ENCODE peak calls at places on chromosomes 5 and 9, in ten cellular contexts. One of them, this sample, is unnamed.

GRCh38 chr5:14034991-14035390 is 90.5 kb upstream of the DNAH5 start:
- DNase-seq in AG09309: no peak
- DNase-seq in AG08395: no peak
- DNase-seq in glomerular endothelial cell: no peak
- DNase-seq in lower leg skin: no peak
- DNase-seq in T-helper 2 cell: no peak
- DNase-seq in naive thymus-derived CD8-positive, alpha-beta T cell: no peak
- DNase-seq in AG20443: no peak
- DNase-seq in WERI-Rb-1: no peak
- DNase-seq in NCI-H748 treated with DMSO at 0.1 percent for 48 hours: no peak
- DNase-seq in this sample: no peak

GRCh38 chr9:69946800-69947437 is 96.7 kb upstream of the MAMDC2 start:
- DNase-seq in AG09309: peak; percentile 71
- DNase-seq in AG08395: peak; percentile 74
- DNase-seq in glomerular endothelial cell: peak; percentile 51
- DNase-seq in lower leg skin: no peak
- DNase-seq in T-helper 2 cell: no peak
- DNase-seq in naive thymus-derived CD8-positive, alpha-beta T cell: no peak
- DNase-seq in AG20443: peak; percentile 59
- DNase-seq in WERI-Rb-1: no peak
- DNase-seq in NCI-H748 treated with DMSO at 0.1 percent for 48 hours: no peak
- DNase-seq in this sample: no peak

GRCh38 chr5:174737335-174737734 is 13.0 kb downstream of the MSX2 start:
- DNase-seq in AG09309: no peak
- DNase-seq in AG08395: no peak
- DNase-seq in glomerular endothelial cell: no peak
- DNase-seq in lower leg skin: no peak
- DNase-seq in T-helper 2 cell: no peak
- DNase-seq in naive thymus-derived CD8-positive, alpha-beta T cell: no peak
- DNase-seq in AG20443: no peak
- DNase-seq in WERI-Rb-1: no peak
- DNase-seq in NCI-H748 treated with DMSO at 0.1 percent for 48 hours: no peak
- DNase-seq in this sample: no peak

GRCh38 chr9:69223605-69224004 is 49.5 kb downstream of the TJP2 start:
- DNase-seq in AG09309: no peak
- DNase-seq in AG08395: peak; percentile 65
- DNase-seq in glomerular endothelial cell: peak; percentile 33
- DNase-seq in lower leg skin: no peak
- DNase-seq in T-helper 2 cell: no peak
- DNase-seq in naive thymus-derived CD8-positive, alpha-beta T cell: no peak
- DNase-seq in AG20443: peak; percentile 81
- DNase-seq in WERI-Rb-1: peak; percentile 44
- DNase-seq in NCI-H748 treated with DMSO at 0.1 percent for 48 hours: peak; percentile 18
- DNase-seq in this sample: no peak

GRCh38 chr9:133269537-133270357 is 5.3 kb downstream of the ABO start:
- DNase-seq in AG09309: no peak
- DNase-seq in AG08395: no peak
- DNase-seq in glomerular endothelial cell: no peak
- DNase-seq in lower leg skin: peak; percentile 34
- DNase-seq in T-helper 2 cell: no peak
- DNase-seq in naive thymus-derived CD8-positive, alpha-beta T cell: no peak
- DNase-seq in AG20443: no peak
- DNase-seq in WERI-Rb-1: no peak
- DNase-seq in NCI-H748 treated with DMSO at 0.1 percent for 48 hours: no peak
- DNase-seq in this sample: no peak

GRCh38 chr9:135086597-135087488 is 625 bp upstream of the OLFM1 start:
- DNase-seq in AG09309: no peak
- DNase-seq in AG08395: no peak
- DNase-seq in glomerular endothelial cell: no peak
- DNase-seq in lower leg skin: no peak
- DNase-seq in T-helper 2 cell: no peak
- DNase-seq in naive thymus-derived CD8-positive, alpha-beta T cell: no peak
- DNase-seq in AG20443: no peak
- DNase-seq in WERI-Rb-1: no peak
- DNase-seq in NCI-H748 treated with DMSO at 0.1 percent for 48 hours: no peak
- DNase-seq in this sample: no peak

GRCh38 chr9:137295313-137296213 is 6.5 kb downstream of the NRARP start:
- DNase-seq in AG09309: no peak
- DNase-seq in AG08395: peak; percentile 78
- DNase-seq in glomerular endothelial cell: no peak
- DNase-seq in lower leg skin: no peak
- DNase-seq in T-helper 2 cell: peak; percentile 37
- DNase-seq in naive thymus-derived CD8-positive, alpha-beta T cell: peak; percentile 51
- DNase-seq in AG20443: peak; percentile 90
- DNase-seq in WERI-Rb-1: no peak
- DNase-seq in NCI-H748 treated with DMSO at 0.1 percent for 48 hours: no peak
- DNase-seq in this sample: no peak

GRCh38 chr5:170861855-170862766 is at the start of gene RANBP17:
- DNase-seq in AG09309: no peak
- DNase-seq in AG08395: no peak
- DNase-seq in glomerular endothelial cell: no peak
- DNase-seq in lower leg skin: no peak
- DNase-seq in T-helper 2 cell: no peak
- DNase-seq in naive thymus-derived CD8-positive, alpha-beta T cell: no peak
- DNase-seq in AG20443: peak; percentile 80
- DNase-seq in WERI-Rb-1: peak; percentile 82
- DNase-seq in NCI-H748 treated with DMSO at 0.1 percent for 48 hours: peak; percentile 67
- DNase-seq in this sample: no peak

GRCh38 chr9:137148242-137148641 is 9.3 kb downstream of the GRIN1 start:
- DNase-seq in AG09309: no peak
- DNase-seq in AG08395: no peak
- DNase-seq in glomerular endothelial cell: no peak
- DNase-seq in lower leg skin: no peak
- DNase-seq in T-helper 2 cell: no peak
- DNase-seq in naive thymus-derived CD8-positive, alpha-beta T cell: no peak
- DNase-seq in AG20443: no peak
- DNase-seq in WERI-Rb-1: no peak
- DNase-seq in NCI-H748 treated with DMSO at 0.1 percent for 48 hours: no peak
- DNase-seq in this sample: no peak

GRCh38 chr5:67723873-67724272 is 491.7 kb upstream of the PIK3R1 start:
- DNase-seq in AG09309: no peak
- DNase-seq in AG08395: no peak
- DNase-seq in glomerular endothelial cell: no peak
- DNase-seq in lower leg skin: no peak
- DNase-seq in T-helper 2 cell: no peak
- DNase-seq in naive thymus-derived CD8-positive, alpha-beta T cell: no peak
- DNase-seq in AG20443: no peak
- DNase-seq in WERI-Rb-1: no peak
- DNase-seq in NCI-H748 treated with DMSO at 0.1 percent for 48 hours: no peak
- DNase-seq in this sample: no peak

GRCh38 chr5:22918511-22918910 is 65.4 kb upstream of the CDH12 start:
- DNase-seq in AG09309: no peak
- DNase-seq in AG08395: no peak
- DNase-seq in glomerular endothelial cell: no peak
- DNase-seq in lower leg skin: no peak
- DNase-seq in T-helper 2 cell: no peak
- DNase-seq in naive thymus-derived CD8-positive, alpha-beta T cell: no peak
- DNase-seq in AG20443: no peak
- DNase-seq in WERI-Rb-1: no peak
- DNase-seq in NCI-H748 treated with DMSO at 0.1 percent for 48 hours: no peak
- DNase-seq in this sample: no peak

GRCh38 chr5:150209020-150209635 is 19.3 kb downstream of the SLC6A7 start:
- DNase-seq in AG09309: peak; percentile 67
- DNase-seq in AG08395: peak; percentile 38
- DNase-seq in glomerular endothelial cell: no peak
- DNase-seq in lower leg skin: no peak
- DNase-seq in T-helper 2 cell: no peak
- DNase-seq in naive thymus-derived CD8-positive, alpha-beta T cell: peak; percentile 40
- DNase-seq in AG20443: peak; percentile 48
- DNase-seq in WERI-Rb-1: no peak
- DNase-seq in NCI-H748 treated with DMSO at 0.1 percent for 48 hours: no peak
- DNase-seq in this sample: no peak

GRCh38 chr9:130450344-130451003 is 5.7 kb downstream of the ASS1 start:
- DNase-seq in AG09309: no peak
- DNase-seq in AG08395: no peak
- DNase-seq in glomerular endothelial cell: no peak
- DNase-seq in lower leg skin: no peak
- DNase-seq in T-helper 2 cell: no peak
- DNase-seq in naive thymus-derived CD8-positive, alpha-beta T cell: no peak
- DNase-seq in AG20443: no peak
- DNase-seq in WERI-Rb-1: no peak
- DNase-seq in NCI-H748 treated with DMSO at 0.1 percent for 48 hours: no peak
- DNase-seq in this sample: no peak

GRCh38 chr9:89440951-89441654 is 56.8 kb downstream of the SEMA4D start:
- DNase-seq in AG09309: no peak
- DNase-seq in AG08395: peak; percentile 22
- DNase-seq in glomerular endothelial cell: no peak
- DNase-seq in lower leg skin: no peak
- DNase-seq in T-helper 2 cell: no peak
- DNase-seq in naive thymus-derived CD8-positive, alpha-beta T cell: no peak
- DNase-seq in AG20443: peak; percentile 44
- DNase-seq in WERI-Rb-1: no peak
- DNase-seq in NCI-H748 treated with DMSO at 0.1 percent for 48 hours: no peak
- DNase-seq in this sample: no peak